ENCODE peak calls at places on chromosomes 5 and 9, in seven cellular contexts. R, E, F, C, A, M and Q are unnamed samples.

GRCh38 chr9:69326261-69326660 is 1.2 kb downstream of the ENTREP1 start:
- DNase-seq in E (no peak), C (no peak), F (no peak), R (no peak), A (no peak), M (no peak), Q (no peak)

GRCh38 chr5:150637245-150638052 is 3.0 kb upstream of the SYNPO start:
- DNase-seq in E (no peak), C (no peak), M (no peak), R (no peak), A (peak; percentile 62), F (peak; percentile 77), Q (no peak)

GRCh38 chr9:136711751-136712689 is at the start of gene DIPK1B:
- DNase-seq in R (no peak), M (no peak), E (peak; percentile 62), F (no peak), A (peak; percentile 95), C (no peak), Q (no peak)

GRCh38 chr5:39219433-39219832 is at the start of gene FYB1:
- DNase-seq in R (no peak), E (no peak), F (peak; percentile 58), M (no peak), C (no peak), A (no peak), Q (no peak)

GRCh38 chr9:84804948-84805694 is 135.6 kb downstream of the NTRK2 start:
- DNase-seq in R (no peak), M (no peak), F (peak; percentile 9), E (no peak), A (no peak), C (no peak), Q (no peak)

GRCh38 chr9:35882265-35882848 is 12.2 kb upstream of the OR13J1 start:
- DNase-seq in E (peak; percentile 76), R (peak; percentile 79), M (peak; percentile 74), C (peak; percentile 74), A (peak; percentile 74), F (peak; percentile 55), Q (peak; percentile 87)

GRCh38 chr9:121350993-121351561 is 19.0 kb downstream of the STOM start:
- DNase-seq in F (peak; percentile 94), M (no peak), R (no peak), C (no peak), E (no peak), A (no peak), Q (peak; percentile 87)

GRCh38 chr5:55062039-55062779 is 38.2 kb downstream of the GZMK start:
- DNase-seq in C (peak; percentile 52), R (no peak), E (no peak), M (peak; percentile 24), F (no peak), A (no peak), Q (no peak)

GRCh38 chr9:4334439-4334838 is 34.6 kb upstream of the GLIS3 start:
- DNase-seq in M (no peak), R (no peak), F (peak; percentile 16), A (no peak), E (no peak), C (no peak), Q (no peak)

GRCh38 chr5:157607371-157608161 is 32.0 kb upstream of the ADAM19 start:
- DNase-seq in A (no peak), E (no peak), M (peak; percentile 57), R (no peak), F (no peak), C (peak; percentile 89), Q (no peak)

GRCh38 chr9:89878687-89879086 is 273.9 kb downstream of the GADD45G start:
- DNase-seq in R (no peak), E (no peak), F (no peak), M (no peak), C (no peak), A (no peak), Q (peak; percentile 79)

GRCh38 chr9:4970970-4971641 is 14.0 kb upstream of the JAK2 start:
- DNase-seq in R (no peak), A (no peak), C (peak; percentile 8), E (peak; percentile 37), M (peak; percentile 12), F (no peak), Q (no peak)

GRCh38 chr9:124779368-124780059 is 2.6 kb downstream of the OLFML2A start:
- DNase-seq in R (no peak), M (no peak), F (peak; percentile 96), A (peak; percentile 61), E (no peak), C (no peak), Q (peak; percentile 59)